ENCODE peak calls at places on chromosomes 4 and X, in ten cellular contexts. One of them, this sample, is unnamed.

GRCh38 chr4:74283614-74284013 is 24.7 kb upstream of the EPGN start:
- DNase-seq in AG04449: peak; percentile 47
- DNase-seq in cardiac muscle cell: peak; percentile 25
- DNase-seq in left cardiac atrium: no peak
- DNase-seq in endothelial cell: no peak
- DNase-seq in NB4: no peak
- DNase-seq in GM19239: no peak
- DNase-seq in psoas muscle: no peak
- DNase-seq in ACHN: peak; percentile 64
- DNase-seq in C1 segment of cervical spinal cord: no peak
- DNase-seq in this sample: no peak

GRCh38 chr4:102781570-102781969 is 20.8 kb upstream of the MANBA start:
- DNase-seq in AG04449: no peak
- DNase-seq in cardiac muscle cell: no peak
- DNase-seq in left cardiac atrium: no peak
- DNase-seq in endothelial cell: no peak
- DNase-seq in NB4: no peak
- DNase-seq in GM19239: no peak
- DNase-seq in psoas muscle: no peak
- DNase-seq in ACHN: no peak
- DNase-seq in C1 segment of cervical spinal cord: no peak
- DNase-seq in this sample: no peak

GRCh38 chr4:139556735-139557505 is 901 bp upstream of the SETD7 start:
- DNase-seq in AG04449: no peak
- DNase-seq in cardiac muscle cell: no peak
- DNase-seq in left cardiac atrium: peak; percentile 60
- DNase-seq in endothelial cell: peak; percentile 50
- DNase-seq in NB4: peak; percentile 79
- DNase-seq in GM19239: no peak
- DNase-seq in psoas muscle: peak; percentile 63
- DNase-seq in ACHN: peak; percentile 33
- DNase-seq in C1 segment of cervical spinal cord: peak; percentile 37
- DNase-seq in this sample: peak; percentile 71

GRCh38 chr4:147589586-147589985 is 27.6 kb upstream of the TMEM184C start:
- DNase-seq in AG04449: no peak
- DNase-seq in cardiac muscle cell: no peak
- DNase-seq in left cardiac atrium: no peak
- DNase-seq in endothelial cell: no peak
- DNase-seq in NB4: no peak
- DNase-seq in GM19239: no peak
- DNase-seq in psoas muscle: no peak
- DNase-seq in ACHN: no peak
- DNase-seq in C1 segment of cervical spinal cord: no peak
- DNase-seq in this sample: no peak

GRCh38 chrX:72716766-72717165 is 2.7 kb upstream of the PHKA1 start:
- DNase-seq in AG04449: no peak
- DNase-seq in cardiac muscle cell: no peak
- DNase-seq in left cardiac atrium: no peak
- DNase-seq in endothelial cell: no peak
- DNase-seq in NB4: no peak
- DNase-seq in GM19239: no peak
- DNase-seq in psoas muscle: no peak
- DNase-seq in ACHN: no peak
- DNase-seq in C1 segment of cervical spinal cord: no peak
- DNase-seq in this sample: no peak

GRCh38 chrX:9770319-9770718 is 4.7 kb upstream of the GPR143 start:
- DNase-seq in AG04449: no peak
- DNase-seq in cardiac muscle cell: no peak
- DNase-seq in left cardiac atrium: no peak
- DNase-seq in endothelial cell: no peak
- DNase-seq in NB4: no peak
- DNase-seq in GM19239: no peak
- DNase-seq in psoas muscle: no peak
- DNase-seq in ACHN: no peak
- DNase-seq in C1 segment of cervical spinal cord: no peak
- DNase-seq in this sample: no peak

GRCh38 chr4:74262522-74262921 is 45.7 kb upstream of the EPGN start:
- DNase-seq in AG04449: no peak
- DNase-seq in cardiac muscle cell: peak; percentile 43
- DNase-seq in left cardiac atrium: no peak
- DNase-seq in endothelial cell: no peak
- DNase-seq in NB4: no peak
- DNase-seq in GM19239: no peak
- DNase-seq in psoas muscle: no peak
- DNase-seq in ACHN: no peak
- DNase-seq in C1 segment of cervical spinal cord: no peak
- DNase-seq in this sample: no peak

GRCh38 chr4:155047755-155048154 is 160.7 kb upstream of the NPY2R start:
- DNase-seq in AG04449: no peak
- DNase-seq in cardiac muscle cell: peak; percentile 77
- DNase-seq in left cardiac atrium: no peak
- DNase-seq in endothelial cell: no peak
- DNase-seq in NB4: no peak
- DNase-seq in GM19239: no peak
- DNase-seq in psoas muscle: no peak
- DNase-seq in ACHN: no peak
- DNase-seq in C1 segment of cervical spinal cord: no peak
- DNase-seq in this sample: no peak

GRCh38 chr4:126955292-126956191 is 677.2 kb upstream of the INTU start:
- DNase-seq in AG04449: no peak
- DNase-seq in cardiac muscle cell: no peak
- DNase-seq in left cardiac atrium: no peak
- DNase-seq in endothelial cell: no peak
- DNase-seq in NB4: no peak
- DNase-seq in GM19239: no peak
- DNase-seq in psoas muscle: no peak
- DNase-seq in ACHN: no peak
- DNase-seq in C1 segment of cervical spinal cord: no peak
- DNase-seq in this sample: no peak

GRCh38 chr4:71229477-71230257 is 109.2 kb upstream of the SLC4A4 start:
- DNase-seq in AG04449: no peak
- DNase-seq in cardiac muscle cell: peak; percentile 75
- DNase-seq in left cardiac atrium: no peak
- DNase-seq in endothelial cell: peak; percentile 16
- DNase-seq in NB4: peak; percentile 20
- DNase-seq in GM19239: peak; percentile 9
- DNase-seq in psoas muscle: no peak
- DNase-seq in ACHN: peak; percentile 66
- DNase-seq in C1 segment of cervical spinal cord: no peak
- DNase-seq in this sample: peak; percentile 54

GRCh38 chrX:585115-585808 is 45.3 kb upstream of the SHOX start:
- DNase-seq in AG04449: no peak
- DNase-seq in cardiac muscle cell: no peak
- DNase-seq in left cardiac atrium: no peak
- DNase-seq in endothelial cell: no peak
- DNase-seq in NB4: no peak
- DNase-seq in GM19239: no peak
- DNase-seq in psoas muscle: no peak
- DNase-seq in ACHN: no peak
- DNase-seq in C1 segment of cervical spinal cord: no peak
- DNase-seq in this sample: no peak

GRCh38 chrX:102840871-102841705 is 96.0 kb upstream of the RAB40AL start:
- DNase-seq in AG04449: no peak
- DNase-seq in cardiac muscle cell: peak; percentile 18
- DNase-seq in left cardiac atrium: no peak
- DNase-seq in endothelial cell: no peak
- DNase-seq in NB4: peak; percentile 23
- DNase-seq in GM19239: no peak
- DNase-seq in psoas muscle: no peak
- DNase-seq in ACHN: peak; percentile 51
- DNase-seq in C1 segment of cervical spinal cord: no peak
- DNase-seq in this sample: no peak

GRCh38 chr4:87239821-87240220 is 19.4 kb upstream of the KLHL8 start:
- DNase-seq in AG04449: no peak
- DNase-seq in cardiac muscle cell: no peak
- DNase-seq in left cardiac atrium: no peak
- DNase-seq in endothelial cell: no peak
- DNase-seq in NB4: no peak
- DNase-seq in GM19239: no peak
- DNase-seq in psoas muscle: no peak
- DNase-seq in ACHN: peak; percentile 3
- DNase-seq in C1 segment of cervical spinal cord: no peak
- DNase-seq in this sample: no peak

GRCh38 chrX:110004970-110005369 is 2.1 kb downstream of the TMEM164 start:
- DNase-seq in AG04449: no peak
- DNase-seq in cardiac muscle cell: no peak
- DNase-seq in left cardiac atrium: no peak
- DNase-seq in endothelial cell: no peak
- DNase-seq in NB4: no peak
- DNase-seq in GM19239: no peak
- DNase-seq in psoas muscle: no peak
- DNase-seq in ACHN: no peak
- DNase-seq in C1 segment of cervical spinal cord: no peak
- DNase-seq in this sample: no peak

GRCh38 chrX:129123795-129124194 is 399.5 kb downstream of the SMARCA1 start:
- DNase-seq in AG04449: no peak
- DNase-seq in cardiac muscle cell: no peak
- DNase-seq in left cardiac atrium: no peak
- DNase-seq in endothelial cell: no peak
- DNase-seq in NB4: no peak
- DNase-seq in GM19239: no peak
- DNase-seq in psoas muscle: no peak
- DNase-seq in ACHN: no peak
- DNase-seq in C1 segment of cervical spinal cord: no peak
- DNase-seq in this sample: no peak

GRCh38 chr4:139833131-139833930 is 167.7 kb downstream of the MGST2 start:
- DNase-seq in AG04449: no peak
- DNase-seq in cardiac muscle cell: no peak
- DNase-seq in left cardiac atrium: no peak
- DNase-seq in endothelial cell: no peak
- DNase-seq in NB4: no peak
- DNase-seq in GM19239: no peak
- DNase-seq in psoas muscle: no peak
- DNase-seq in ACHN: no peak
- DNase-seq in C1 segment of cervical spinal cord: no peak
- DNase-seq in this sample: no peak

GRCh38 chr4:88188738-88189417 is 30.4 kb upstream of the ABCG2 start:
- DNase-seq in AG04449: no peak
- DNase-seq in cardiac muscle cell: no peak
- DNase-seq in left cardiac atrium: no peak
- DNase-seq in endothelial cell: no peak
- DNase-seq in NB4: no peak
- DNase-seq in GM19239: no peak
- DNase-seq in psoas muscle: no peak
- DNase-seq in ACHN: no peak
- DNase-seq in C1 segment of cervical spinal cord: no peak
- DNase-seq in this sample: no peak

GRCh38 chr4:52111995-52112394 is 60.9 kb downstream of the SPATA18 start:
- DNase-seq in AG04449: no peak
- DNase-seq in cardiac muscle cell: no peak
- DNase-seq in left cardiac atrium: no peak
- DNase-seq in endothelial cell: no peak
- DNase-seq in NB4: no peak
- DNase-seq in GM19239: no peak
- DNase-seq in psoas muscle: no peak
- DNase-seq in ACHN: no peak
- DNase-seq in C1 segment of cervical spinal cord: no peak
- DNase-seq in this sample: no peak

GRCh38 chrX:2788980-2789379 is 37.1 kb downstream of the XG start:
- DNase-seq in AG04449: no peak
- DNase-seq in cardiac muscle cell: no peak
- DNase-seq in left cardiac atrium: no peak
- DNase-seq in endothelial cell: no peak
- DNase-seq in NB4: no peak
- DNase-seq in GM19239: no peak
- DNase-seq in psoas muscle: no peak
- DNase-seq in ACHN: no peak
- DNase-seq in C1 segment of cervical spinal cord: no peak
- DNase-seq in this sample: no peak

GRCh38 chrX:12002876-12003275 is 135.4 kb upstream of the FRMPD4 start:
- DNase-seq in AG04449: no peak
- DNase-seq in cardiac muscle cell: no peak
- DNase-seq in left cardiac atrium: no peak
- DNase-seq in endothelial cell: no peak
- DNase-seq in NB4: no peak
- DNase-seq in GM19239: no peak
- DNase-seq in psoas muscle: no peak
- DNase-seq in ACHN: no peak
- DNase-seq in C1 segment of cervical spinal cord: no peak
- DNase-seq in this sample: no peak

GRCh38 chr4:121778991-121779628 is 14.1 kb upstream of the SMIM43 start:
- DNase-seq in AG04449: no peak
- DNase-seq in cardiac muscle cell: peak; percentile 83
- DNase-seq in left cardiac atrium: no peak
- DNase-seq in endothelial cell: no peak
- DNase-seq in NB4: no peak
- DNase-seq in GM19239: no peak
- DNase-seq in psoas muscle: no peak
- DNase-seq in ACHN: no peak
- DNase-seq in C1 segment of cervical spinal cord: no peak
- DNase-seq in this sample: no peak

GRCh38 chr4:30443289-30443688 is 276.9 kb upstream of the PCDH7 start:
- DNase-seq in AG04449: no peak
- DNase-seq in cardiac muscle cell: no peak
- DNase-seq in left cardiac atrium: no peak
- DNase-seq in endothelial cell: no peak
- DNase-seq in NB4: no peak
- DNase-seq in GM19239: no peak
- DNase-seq in psoas muscle: no peak
- DNase-seq in ACHN: no peak
- DNase-seq in C1 segment of cervical spinal cord: no peak
- DNase-seq in this sample: no peak

GRCh38 chr4:11623726-11624037 is 195.0 kb upstream of the HS3ST1 start:
- DNase-seq in AG04449: no peak
- DNase-seq in cardiac muscle cell: peak; percentile 41
- DNase-seq in left cardiac atrium: peak; percentile 20
- DNase-seq in endothelial cell: peak; percentile 5
- DNase-seq in NB4: peak; percentile 21
- DNase-seq in GM19239: no peak
- DNase-seq in psoas muscle: no peak
- DNase-seq in ACHN: peak; percentile 57
- DNase-seq in C1 segment of cervical spinal cord: no peak
- DNase-seq in this sample: no peak

GRCh38 chr4:8703857-8704495 is 111.4 kb downstream of the CPZ start:
- DNase-seq in AG04449: no peak
- DNase-seq in cardiac muscle cell: no peak
- DNase-seq in left cardiac atrium: no peak
- DNase-seq in endothelial cell: no peak
- DNase-seq in NB4: no peak
- DNase-seq in GM19239: no peak
- DNase-seq in psoas muscle: no peak
- DNase-seq in ACHN: no peak
- DNase-seq in C1 segment of cervical spinal cord: no peak
- DNase-seq in this sample: no peak

GRCh38 chr4:1474126-1475090 is 68.2 kb upstream of the NKX1-1 start:
- DNase-seq in AG04449: no peak
- DNase-seq in cardiac muscle cell: no peak
- DNase-seq in left cardiac atrium: peak; percentile 7
- DNase-seq in endothelial cell: no peak
- DNase-seq in NB4: no peak
- DNase-seq in GM19239: no peak
- DNase-seq in psoas muscle: no peak
- DNase-seq in ACHN: no peak
- DNase-seq in C1 segment of cervical spinal cord: no peak
- DNase-seq in this sample: no peak

GRCh38 chr4:154618708-154619315 is 6.4 kb upstream of the FGG start:
- DNase-seq in AG04449: no peak
- DNase-seq in cardiac muscle cell: peak; percentile 62
- DNase-seq in left cardiac atrium: peak; percentile 53
- DNase-seq in endothelial cell: peak; percentile 67
- DNase-seq in NB4: peak; percentile 52
- DNase-seq in GM19239: peak; percentile 22
- DNase-seq in psoas muscle: no peak
- DNase-seq in ACHN: peak; percentile 55
- DNase-seq in C1 segment of cervical spinal cord: no peak
- DNase-seq in this sample: no peak

GRCh38 chr4:142416121-142416520 is 430.0 kb downstream of the INPP4B start:
- DNase-seq in AG04449: no peak
- DNase-seq in cardiac muscle cell: peak; percentile 49
- DNase-seq in left cardiac atrium: no peak
- DNase-seq in endothelial cell: no peak
- DNase-seq in NB4: no peak
- DNase-seq in GM19239: no peak
- DNase-seq in psoas muscle: no peak
- DNase-seq in ACHN: no peak
- DNase-seq in C1 segment of cervical spinal cord: no peak
- DNase-seq in this sample: no peak

GRCh38 chr4:175779081-175779620 is 32.9 kb downstream of the GPM6A start:
- DNase-seq in AG04449: no peak
- DNase-seq in cardiac muscle cell: no peak
- DNase-seq in left cardiac atrium: no peak
- DNase-seq in endothelial cell: no peak
- DNase-seq in NB4: no peak
- DNase-seq in GM19239: no peak
- DNase-seq in psoas muscle: no peak
- DNase-seq in ACHN: no peak
- DNase-seq in C1 segment of cervical spinal cord: no peak
- DNase-seq in this sample: no peak